ENCODE peak calls at places on chromosomes 11 and 22, in six cellular contexts. One of them, this sample, is unnamed.

GRCh38 chr11:2360081-2360642 is 16.9 kb upstream of the CD81 start:
- DNase-seq in lower lobe of right lung: no peak
- DNase-seq in cardiac muscle cell: no peak
- DNase-seq in hepatocyte: no peak
- DNase-seq in naive thymus-derived CD4-positive, alpha-beta T cell: no peak
- DNase-seq in tibial nerve: no peak
- DNase-seq in this sample: no peak

GRCh38 chr22:36433318-36434231 is 45.8 kb upstream of the MYH9 start:
- DNase-seq in hepatocyte: no peak
- DNase-seq in tibial nerve: no peak
- DNase-seq in cardiac muscle cell: no peak
- DNase-seq in lower lobe of right lung: peak
- DNase-seq in naive thymus-derived CD4-positive, alpha-beta T cell: no peak
- DNase-seq in this sample: no peak

GRCh38 chr11:19243143-19243542 is 2.4 kb upstream of the E2F8 start:
- DNase-seq in naive thymus-derived CD4-positive, alpha-beta T cell: no peak
- DNase-seq in tibial nerve: no peak
- DNase-seq in cardiac muscle cell: no peak
- DNase-seq in lower lobe of right lung: no peak
- DNase-seq in hepatocyte: no peak
- DNase-seq in this sample: no peak

GRCh38 chr22:36737776-36738175 is 34.2 kb upstream of the CACNG2 start:
- DNase-seq in lower lobe of right lung: peak
- DNase-seq in tibial nerve: peak
- DNase-seq in naive thymus-derived CD4-positive, alpha-beta T cell: no peak
- DNase-seq in hepatocyte: no peak
- DNase-seq in cardiac muscle cell: no peak
- DNase-seq in this sample: no peak

GRCh38 chr22:31607696-31608095 is 54.3 kb downstream of the PISD start:
- DNase-seq in lower lobe of right lung: peak
- DNase-seq in cardiac muscle cell: no peak
- DNase-seq in naive thymus-derived CD4-positive, alpha-beta T cell: no peak
- DNase-seq in hepatocyte: no peak
- DNase-seq in tibial nerve: no peak
- DNase-seq in this sample: no peak

GRCh38 chr11:94897330-94897768 is 76.0 kb downstream of the CWC15 start:
- DNase-seq in lower lobe of right lung: no peak
- DNase-seq in hepatocyte: peak
- DNase-seq in tibial nerve: peak
- DNase-seq in naive thymus-derived CD4-positive, alpha-beta T cell: peak
- DNase-seq in cardiac muscle cell: peak
- DNase-seq in this sample: peak

GRCh38 chr11:55572548-55572947 is 620 bp downstream of the OR4C16 start:
- DNase-seq in tibial nerve: no peak
- DNase-seq in hepatocyte: no peak
- DNase-seq in naive thymus-derived CD4-positive, alpha-beta T cell: no peak
- DNase-seq in cardiac muscle cell: no peak
- DNase-seq in lower lobe of right lung: no peak
- DNase-seq in this sample: no peak

GRCh38 chr22:41909290-41910049 is 5.4 kb downstream of the SHISA8 start:
- DNase-seq in cardiac muscle cell: no peak
- DNase-seq in hepatocyte: no peak
- DNase-seq in naive thymus-derived CD4-positive, alpha-beta T cell: no peak
- DNase-seq in lower lobe of right lung: no peak
- DNase-seq in tibial nerve: no peak
- DNase-seq in this sample: no peak

GRCh38 chr22:38135133-38135706 is 24.7 kb upstream of the BAIAP2L2 start:
- DNase-seq in tibial nerve: no peak
- DNase-seq in cardiac muscle cell: peak
- DNase-seq in naive thymus-derived CD4-positive, alpha-beta T cell: no peak
- DNase-seq in lower lobe of right lung: no peak
- DNase-seq in hepatocyte: no peak
- DNase-seq in this sample: no peak

GRCh38 chr11:129701706-129702105 is 113.9 kb upstream of the TMEM45B start:
- DNase-seq in hepatocyte: no peak
- DNase-seq in cardiac muscle cell: no peak
- DNase-seq in tibial nerve: no peak
- DNase-seq in lower lobe of right lung: no peak
- DNase-seq in naive thymus-derived CD4-positive, alpha-beta T cell: no peak
- DNase-seq in this sample: no peak

GRCh38 chr11:116300252-116300651 is 472.5 kb downstream of the BUD13 start:
- DNase-seq in hepatocyte: no peak
- DNase-seq in lower lobe of right lung: no peak
- DNase-seq in naive thymus-derived CD4-positive, alpha-beta T cell: no peak
- DNase-seq in tibial nerve: no peak
- DNase-seq in cardiac muscle cell: no peak
- DNase-seq in this sample: no peak

GRCh38 chr22:43381693-43382092 is 30.1 kb upstream of the MPPED1 start:
- DNase-seq in tibial nerve: no peak
- DNase-seq in lower lobe of right lung: peak
- DNase-seq in cardiac muscle cell: peak
- DNase-seq in hepatocyte: no peak
- DNase-seq in naive thymus-derived CD4-positive, alpha-beta T cell: no peak
- DNase-seq in this sample: no peak

GRCh38 chr11:128726464-128727139 is 32.7 kb downstream of the FLI1 start:
- DNase-seq in lower lobe of right lung: peak
- DNase-seq in cardiac muscle cell: no peak
- DNase-seq in tibial nerve: no peak
- DNase-seq in naive thymus-derived CD4-positive, alpha-beta T cell: peak
- DNase-seq in hepatocyte: no peak
- DNase-seq in this sample: no peak

GRCh38 chr22:41561335-41561734 is 525 bp downstream of the CSDC2 start:
- DNase-seq in cardiac muscle cell: no peak
- DNase-seq in naive thymus-derived CD4-positive, alpha-beta T cell: no peak
- DNase-seq in lower lobe of right lung: no peak
- DNase-seq in hepatocyte: peak
- DNase-seq in tibial nerve: no peak
- DNase-seq in this sample: no peak

GRCh38 chr11:69293087-69293486 is 868 bp upstream of the MYEOV start:
- DNase-seq in lower lobe of right lung: peak
- DNase-seq in tibial nerve: no peak
- DNase-seq in naive thymus-derived CD4-positive, alpha-beta T cell: no peak
- DNase-seq in cardiac muscle cell: no peak
- DNase-seq in hepatocyte: no peak
- DNase-seq in this sample: no peak

GRCh38 chr11:11137339-11137738 is 215.7 kb downstream of the CSNK2A3 start:
- DNase-seq in lower lobe of right lung: no peak
- DNase-seq in naive thymus-derived CD4-positive, alpha-beta T cell: no peak
- DNase-seq in hepatocyte: no peak
- DNase-seq in cardiac muscle cell: no peak
- DNase-seq in tibial nerve: no peak
- DNase-seq in this sample: no peak

GRCh38 chr11:64698427-64698826 is 24.6 kb downstream of the NRXN2 start:
- DNase-seq in naive thymus-derived CD4-positive, alpha-beta T cell: no peak
- DNase-seq in hepatocyte: no peak
- DNase-seq in cardiac muscle cell: no peak
- DNase-seq in lower lobe of right lung: no peak
- DNase-seq in tibial nerve: no peak
- DNase-seq in this sample: no peak

GRCh38 chr11:125069796-125070195 is 6.7 kb downstream of the SLC37A2 start:
- DNase-seq in tibial nerve: no peak
- DNase-seq in hepatocyte: no peak
- DNase-seq in lower lobe of right lung: no peak
- DNase-seq in cardiac muscle cell: peak
- DNase-seq in naive thymus-derived CD4-positive, alpha-beta T cell: no peak
- DNase-seq in this sample: no peak

GRCh38 chr11:16280256-16280682 is 76.1 kb downstream of the SOX6 start:
- DNase-seq in cardiac muscle cell: no peak
- DNase-seq in hepatocyte: peak
- DNase-seq in lower lobe of right lung: peak
- DNase-seq in tibial nerve: no peak
- DNase-seq in naive thymus-derived CD4-positive, alpha-beta T cell: no peak
- DNase-seq in this sample: no peak

GRCh38 chr11:28822596-28822995 is 714.4 kb downstream of the METTL15 start:
- DNase-seq in lower lobe of right lung: no peak
- DNase-seq in hepatocyte: no peak
- DNase-seq in naive thymus-derived CD4-positive, alpha-beta T cell: no peak
- DNase-seq in tibial nerve: no peak
- DNase-seq in cardiac muscle cell: no peak
- DNase-seq in this sample: no peak

GRCh38 chr22:17930455-17931313 is 93.7 kb downstream of the MICAL3 start:
- DNase-seq in lower lobe of right lung: no peak
- DNase-seq in hepatocyte: no peak
- DNase-seq in tibial nerve: no peak
- DNase-seq in naive thymus-derived CD4-positive, alpha-beta T cell: no peak
- DNase-seq in cardiac muscle cell: no peak
- DNase-seq in this sample: no peak

GRCh38 chr11:109547356-109548027 is 125.5 kb downstream of the C11orf87 start:
- DNase-seq in lower lobe of right lung: peak
- DNase-seq in tibial nerve: no peak
- DNase-seq in hepatocyte: no peak
- DNase-seq in naive thymus-derived CD4-positive, alpha-beta T cell: no peak
- DNase-seq in cardiac muscle cell: peak
- DNase-seq in this sample: no peak

GRCh38 chr11:124761301-124762021 is 629 bp downstream of the ESAM start:
- DNase-seq in cardiac muscle cell: no peak
- DNase-seq in lower lobe of right lung: no peak
- DNase-seq in naive thymus-derived CD4-positive, alpha-beta T cell: no peak
- DNase-seq in tibial nerve: no peak
- DNase-seq in hepatocyte: no peak
- DNase-seq in this sample: no peak

GRCh38 chr11:10503217-10503616 is 37.8 kb downstream of the RNF141 start:
- DNase-seq in cardiac muscle cell: no peak
- DNase-seq in lower lobe of right lung: no peak
- DNase-seq in naive thymus-derived CD4-positive, alpha-beta T cell: no peak
- DNase-seq in tibial nerve: no peak
- DNase-seq in hepatocyte: no peak
- DNase-seq in this sample: no peak

GRCh38 chr11:2325123-2325522 is 23.3 kb downstream of the TSPAN32 start:
- DNase-seq in lower lobe of right lung: no peak
- DNase-seq in naive thymus-derived CD4-positive, alpha-beta T cell: no peak
- DNase-seq in cardiac muscle cell: no peak
- DNase-seq in hepatocyte: no peak
- DNase-seq in tibial nerve: no peak
- DNase-seq in this sample: no peak

GRCh38 chr22:20204281-20204680 is 53.4 kb upstream of the CCDC188 start:
- DNase-seq in naive thymus-derived CD4-positive, alpha-beta T cell: no peak
- DNase-seq in hepatocyte: no peak
- DNase-seq in lower lobe of right lung: no peak
- DNase-seq in cardiac muscle cell: no peak
- DNase-seq in tibial nerve: no peak
- DNase-seq in this sample: no peak

GRCh38 chr22:20205964-20206708 is 55.3 kb upstream of the CCDC188 start:
- DNase-seq in naive thymus-derived CD4-positive, alpha-beta T cell: peak
- DNase-seq in cardiac muscle cell: peak
- DNase-seq in hepatocyte: peak
- DNase-seq in lower lobe of right lung: peak
- DNase-seq in tibial nerve: peak
- DNase-seq in this sample: peak

GRCh38 chr22:20204821-20205220 is 54.0 kb upstream of the CCDC188 start:
- DNase-seq in cardiac muscle cell: no peak
- DNase-seq in tibial nerve: no peak
- DNase-seq in hepatocyte: peak
- DNase-seq in naive thymus-derived CD4-positive, alpha-beta T cell: no peak
- DNase-seq in lower lobe of right lung: no peak
- DNase-seq in this sample: no peak

GRCh38 chr22:20206709-20207215 is 55.9 kb upstream of the CCDC188 start:
- DNase-seq in lower lobe of right lung: peak
- DNase-seq in naive thymus-derived CD4-positive, alpha-beta T cell: no peak
- DNase-seq in cardiac muscle cell: peak
- DNase-seq in hepatocyte: peak
- DNase-seq in tibial nerve: no peak
- DNase-seq in this sample: no peak

GRCh38 chr22:20205464-20205963 is 54.7 kb upstream of the CCDC188 start:
- DNase-seq in cardiac muscle cell: no peak
- DNase-seq in hepatocyte: no peak
- DNase-seq in tibial nerve: no peak
- DNase-seq in naive thymus-derived CD4-positive, alpha-beta T cell: no peak
- DNase-seq in lower lobe of right lung: no peak
- DNase-seq in this sample: no peak
- H3K4me3 ChIP-seq in cardiac muscle cell: no peak
- H3K4me3 ChIP-seq in hepatocyte: no peak
- H3K4me3 ChIP-seq in tibial nerve: no peak
- H3K4me3 ChIP-seq in naive thymus-derived CD4-positive, alpha-beta T cell: peak
- H3K4me3 ChIP-seq in lower lobe of right lung: peak
- H3K4me3 ChIP-seq in this sample: no peak

DNA sequence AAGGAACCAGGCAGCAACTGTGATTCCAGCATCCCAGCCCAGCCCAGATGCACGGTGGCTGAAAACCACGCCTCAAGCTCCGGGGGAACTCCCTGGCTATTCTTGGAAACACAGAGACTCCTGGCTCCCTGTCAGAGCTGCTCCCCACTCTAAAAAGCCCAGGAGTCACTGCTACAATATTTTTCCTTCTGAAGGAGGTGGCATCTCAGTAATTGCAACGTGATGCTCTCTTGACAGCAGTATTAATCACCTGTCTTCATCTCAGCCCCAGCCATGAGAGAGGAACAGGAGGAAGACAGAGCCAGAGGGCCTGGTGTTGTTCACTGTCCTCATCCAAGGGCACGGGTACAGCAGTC is 26.9 kb downstream of the DRD2 start:
- DNase-seq in cardiac muscle cell: no peak
- DNase-seq in tibial nerve: no peak
- DNase-seq in naive thymus-derived CD4-positive, alpha-beta T cell: no peak
- DNase-seq in lower lobe of right lung: no peak
- DNase-seq in hepatocyte: no peak
- DNase-seq in this sample: no peak
- H3K27ac ChIP-seq in cardiac muscle cell: no peak
- H3K27ac ChIP-seq in tibial nerve: no peak
- H3K27ac ChIP-seq in naive thymus-derived CD4-positive, alpha-beta T cell: no peak
- H3K27ac ChIP-seq in lower lobe of right lung: no peak
- H3K27ac ChIP-seq in hepatocyte: no peak
- H3K27ac ChIP-seq in this sample: no peak

DNA sequence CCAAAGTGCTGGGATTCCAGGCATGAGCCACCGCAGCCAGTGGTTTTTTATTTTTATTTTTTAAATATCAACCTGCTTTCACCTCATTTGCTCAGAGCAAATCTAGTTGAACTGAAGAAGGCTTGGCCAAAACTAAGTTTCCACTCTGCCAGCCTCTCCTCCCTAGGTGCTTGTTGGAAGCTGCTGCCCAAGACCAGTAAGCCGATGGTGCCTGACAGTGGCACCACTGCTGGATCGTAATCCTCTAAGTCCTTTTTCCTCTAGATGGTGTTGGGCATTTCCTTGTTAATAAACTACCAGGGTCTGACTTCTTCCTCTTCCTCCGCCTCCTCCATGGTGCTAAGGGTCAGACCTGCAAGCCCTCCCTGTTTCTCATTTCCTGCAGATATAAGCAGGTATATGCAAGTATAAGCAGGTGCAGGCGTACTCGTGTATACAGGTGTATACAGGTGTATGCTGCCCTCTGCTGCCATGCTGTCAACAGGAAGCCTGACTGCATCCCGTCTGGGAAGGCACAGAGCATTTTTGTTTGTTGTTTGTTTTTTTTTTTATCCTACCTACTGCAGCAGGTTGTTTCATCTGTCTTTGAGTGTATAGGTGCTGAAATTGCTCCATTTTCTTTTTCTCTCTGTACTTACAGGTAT is 1.6 kb downstream of the NADSYN1 start:
- DNase-seq in tibial nerve: no peak
- DNase-seq in hepatocyte: peak
- DNase-seq in lower lobe of right lung: no peak
- DNase-seq in cardiac muscle cell: no peak
- DNase-seq in naive thymus-derived CD4-positive, alpha-beta T cell: peak
- DNase-seq in this sample: no peak
- H3K4me3 ChIP-seq in tibial nerve: no peak
- H3K4me3 ChIP-seq in hepatocyte: no peak
- H3K4me3 ChIP-seq in lower lobe of right lung: no peak
- H3K4me3 ChIP-seq in cardiac muscle cell: no peak
- H3K4me3 ChIP-seq in naive thymus-derived CD4-positive, alpha-beta T cell: no peak
- H3K4me3 ChIP-seq in this sample: no peak

GRCh38 chr11:61119571-61119970 is 17.3 kb downstream of the CD5 start:
- DNase-seq in cardiac muscle cell: no peak
- DNase-seq in lower lobe of right lung: no peak
- DNase-seq in hepatocyte: no peak
- DNase-seq in naive thymus-derived CD4-positive, alpha-beta T cell: no peak
- DNase-seq in tibial nerve: no peak
- DNase-seq in this sample: no peak
- H3K27ac ChIP-seq in cardiac muscle cell: no peak
- H3K27ac ChIP-seq in lower lobe of right lung: no peak
- H3K27ac ChIP-seq in hepatocyte: no peak
- H3K27ac ChIP-seq in naive thymus-derived CD4-positive, alpha-beta T cell: peak
- H3K27ac ChIP-seq in tibial nerve: no peak
- H3K27ac ChIP-seq in this sample: no peak